ENCODE peak calls at places on chromosome 1, in five cellular contexts. B is iris pigment epithelial cell, S is Calu3, I is BJ, N is retina. T is an unnamed sample.

GRCh38 chr1:109783436-109783835 is 19.7 kb upstream of the EPS8L3 start:
- DNase-seq in B (peak), S (peak), I (no peak), N (no peak), T (no peak)

GRCh38 chr1:231748744-231749143 is 122.2 kb downstream of the DISC1 start:
- DNase-seq in B (peak), S (no peak), I (no peak), N (no peak), T (no peak)

GRCh38 chr1:109716570-109717090 is 4.6 kb downstream of the GSTM5 start:
- DNase-seq in B (no peak), S (no peak), I (no peak), N (no peak), T (no peak)

GRCh38 chr1:15719721-15720120 is 16.3 kb upstream of the SLC25A34 start:
- DNase-seq in B (no peak), S (no peak), I (no peak), N (no peak), T (no peak)

GRCh38 chr1:203186446-203187305 is at the start of gene CHI3L1:
- DNase-seq in B (no peak), S (no peak), I (no peak), N (no peak), T (no peak)

GRCh38 chr1:71093938-71094337 is 13.1 kb upstream of the ZRANB2 start:
- DNase-seq in B (peak), S (no peak), I (no peak), N (no peak), T (peak)

GRCh38 chr1:190140644-190141043 is 337.0 kb downstream of the BRINP3 start:
- DNase-seq in B (no peak), S (no peak), I (no peak), N (no peak), T (no peak)

GRCh38 chr1:213986020-213986924 is 1.5 kb upstream of the PROX1 start:
- DNase-seq in B (no peak), S (no peak), I (no peak), N (peak), T (no peak)

GRCh38 chr1:56820755-56821461 is 1.7 kb upstream of the FYB2 start:
- DNase-seq in B (peak), S (peak), I (no peak), N (peak), T (peak)

GRCh38 chr1:175072131-175072941 is 4.7 kb downstream of the TNN start:
- DNase-seq in B (peak), S (no peak), I (peak), N (peak), T (no peak)

GRCh38 chr1:154198756-154199562 is 7.1 kb upstream of the TPM3 start:
- DNase-seq in B (peak), S (peak), I (no peak), N (peak), T (peak)

GRCh38 chr1:224784606-224785328 is 144.7 kb upstream of the DNAH14 start:
- DNase-seq in B (peak), S (no peak), I (peak), N (no peak), T (no peak)

GRCh38 chr1:240658312-240658975 is 46.5 kb upstream of the GREM2 start:
- DNase-seq in B (peak), S (no peak), I (no peak), N (no peak), T (no peak)

GRCh38 chr1:177310326-177310725 is 139.6 kb downstream of the BRINP2 start:
- DNase-seq in B (no peak), S (no peak), I (no peak), N (peak), T (no peak)

GRCh38 chr1:41758904-41759548 is 159.7 kb downstream of the HIVEP3 start:
- DNase-seq in B (peak), S (no peak), I (peak), N (no peak), T (no peak)

T was measured in SK-N-SH.